ENCODE peak calls at places on chromosomes 16 and 17, in six cellular contexts. O is IMR-90, T is transverse colon, E is K562, S is adrenal gland, D is HepG2. F is an unnamed sample. For H3K4me1 and H3K27me3, the result is how much of the 10 kb centered on the place peaks cover.

GRCh38 chr17:78390241-78391050 is 12.0 kb downstream of the PGS1 start:
- DNase-seq in O (peak), S (no peak), T (no peak), E (no peak), D (no peak), F (peak)

GRCh38 chr16:23134274-23134673 is 15.0 kb downstream of the USP31 start:
- DNase-seq in T (peak), D (peak), O (no peak), S (peak), E (no peak), F (peak)

GRCh38 chr17:50638851-50639767 is 4.4 kb downstream of the ABCC3 start:
- DNase-seq in S (peak), E (no peak), D (peak), T (peak), O (peak), F (peak)

GRCh38 chr17:82909322-82909904 is 69.6 kb upstream of the ZNF750 start:
- DNase-seq in E (no peak), D (no peak), T (peak), O (no peak), S (no peak), F (no peak)

GRCh38 chr16:82990155-82990554 is 363.4 kb downstream of the CDH13 start:
- DNase-seq in D (no peak), O (peak), T (no peak), E (no peak), S (no peak), F (no peak)

GRCh38 chr17:80307994-80308671 is 47.5 kb downstream of the RNF213 start:
- DNase-seq in S (no peak), D (no peak), E (no peak), O (no peak), T (no peak), F (no peak)

GRCh38 chr17:82382933-82383255 is 11.3 kb downstream of the UTS2R start:
- DNase-seq in E (no peak), O (no peak), D (no peak), T (no peak), S (no peak), F (no peak)

GRCh38 chr17:1496814-1497325 is 4.4 kb upstream of the MYO1C start:
- DNase-seq in T (no peak), E (no peak), D (no peak), O (no peak), S (no peak), F (no peak)

GRCh38 chr16:84058664-84059063 is 16.1 kb upstream of the SLC38A8 start:
- DNase-seq in S (peak), D (no peak), E (no peak), T (no peak), O (no peak), F (no peak)

GRCh38 chr17:73393962-73394361 is 82.2 kb upstream of the CDC42EP4 start:
- DNase-seq in T (no peak), D (peak), S (no peak), E (peak), O (peak), F (no peak)

DNA sequence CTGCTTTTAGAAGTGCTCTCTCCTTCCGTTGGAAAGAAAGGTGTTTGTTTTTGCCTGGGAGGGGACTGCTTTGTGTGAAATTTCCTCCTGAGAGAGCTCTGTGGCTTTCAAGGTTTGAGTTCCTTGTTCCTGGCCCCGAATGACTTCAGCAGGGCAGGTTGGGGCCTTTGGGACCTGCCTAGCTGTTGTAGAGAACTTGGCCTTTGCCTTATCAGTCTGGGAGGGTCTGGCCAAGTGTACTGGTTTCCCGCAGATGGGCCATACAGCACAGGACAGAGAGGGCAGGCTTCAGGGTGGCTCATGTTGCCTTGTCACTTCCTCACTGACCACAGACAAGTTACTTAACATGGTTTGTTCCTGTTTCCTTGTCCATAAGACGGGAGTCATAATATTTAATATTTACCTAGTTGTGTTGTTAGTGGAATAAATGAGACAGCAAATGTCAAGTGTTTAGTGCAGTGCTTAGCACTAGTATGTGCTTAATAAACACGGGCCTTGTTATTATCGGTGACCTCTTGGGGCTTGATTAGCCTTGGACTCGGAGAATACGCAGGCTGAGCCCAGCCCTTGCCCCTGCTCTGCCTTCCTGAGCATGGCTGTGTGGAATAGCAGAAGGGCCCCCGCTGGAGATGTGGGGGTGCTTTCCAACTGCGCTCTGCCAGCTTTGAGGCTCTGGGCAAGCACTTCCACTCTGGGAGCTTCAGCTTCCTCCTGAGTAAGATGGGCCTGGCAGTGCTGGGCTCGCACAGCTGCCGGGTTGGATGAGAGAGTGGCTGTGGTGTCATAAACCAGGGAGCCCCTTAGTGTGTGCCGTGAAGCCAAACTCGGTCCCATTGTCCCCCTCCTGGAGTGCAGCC is 6.6 kb downstream of the PRSS8 start:
- DNase-seq in O (no peak), E (peak), T (peak), S (peak), D (no peak), F (no peak)
- TF ChIP-seq POLR2A in O (no peak), E (no peak), T (peak), S (peak), D (no peak), F (no peak)

DNA sequence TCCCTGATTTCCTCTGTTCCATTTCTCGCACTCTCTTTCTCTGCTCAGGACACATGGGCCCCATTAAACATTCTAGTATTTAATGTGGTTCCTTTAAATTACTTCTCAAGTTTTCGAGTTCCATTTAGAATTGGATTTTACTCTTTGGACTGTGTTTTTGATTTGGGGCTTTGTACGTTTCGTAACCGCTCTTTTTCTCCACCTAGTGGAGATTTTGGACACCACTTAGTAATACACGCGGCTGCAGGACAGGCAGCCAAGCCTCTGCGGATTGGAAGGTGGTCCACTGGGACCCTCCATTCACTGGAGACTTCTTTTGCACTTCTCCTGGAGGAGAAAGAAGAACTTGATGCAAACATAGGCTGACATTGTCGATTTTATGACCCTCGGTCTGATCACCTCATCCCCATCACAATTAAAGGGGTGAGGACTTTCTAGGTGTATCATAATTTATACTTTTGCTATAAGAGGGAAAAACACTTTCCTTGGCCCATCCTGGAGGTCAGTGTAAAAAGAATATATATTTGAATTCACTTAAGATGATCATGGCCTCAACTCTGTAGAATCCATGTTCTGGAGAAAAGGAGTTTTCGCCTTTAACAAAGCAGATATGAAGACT is 85.8 kb downstream of the NOG start:
- DNase-seq in E (peak), S (no peak), T (no peak), D (peak), O (peak), F (no peak)
- H3K4me1 ChIP-seq in E (under half), S (under half), T (under half), D (under half), O (under half), F (under half)

GRCh38 chr17:21475555-21475954 is 99.4 kb downstream of the KCNJ12 start:
- DNase-seq in O (no peak), S (no peak), E (no peak), D (no peak), T (no peak), F (no peak)
- H3K27me3 ChIP-seq in O (under half), S (under half), E (under half), D (under half), T (under half), F (under half)

GRCh38 chr17:27533068-27533397 is 76.8 kb downstream of the KSR1 start:
- DNase-seq in S (no peak), D (no peak), E (no peak), O (no peak), T (no peak), F (no peak)

GRCh38 chr17:27530791-27531391 is 74.6 kb downstream of the KSR1 start:
- DNase-seq in D (peak), S (peak), T (no peak), E (no peak), O (peak), F (no peak)

GRCh38 chr17:27531469-27531948 is 75.3 kb downstream of the KSR1 start:
- DNase-seq in D (no peak), S (no peak), T (no peak), O (no peak), E (no peak), F (no peak)

GRCh38 chr17:27533874-27534815 is 77.9 kb downstream of the KSR1 start:
- DNase-seq in E (no peak), S (no peak), T (peak), D (no peak), O (peak), F (no peak)

GRCh38 chr17:27532269-27533067 is 76.2 kb downstream of the KSR1 start:
- DNase-seq in S (peak), T (peak), D (peak), E (no peak), O (peak), F (no peak)
- TF ChIP-seq POLR2A in S (no peak), T (peak), D (no peak), E (no peak), O (peak), F (no peak)

DNA sequence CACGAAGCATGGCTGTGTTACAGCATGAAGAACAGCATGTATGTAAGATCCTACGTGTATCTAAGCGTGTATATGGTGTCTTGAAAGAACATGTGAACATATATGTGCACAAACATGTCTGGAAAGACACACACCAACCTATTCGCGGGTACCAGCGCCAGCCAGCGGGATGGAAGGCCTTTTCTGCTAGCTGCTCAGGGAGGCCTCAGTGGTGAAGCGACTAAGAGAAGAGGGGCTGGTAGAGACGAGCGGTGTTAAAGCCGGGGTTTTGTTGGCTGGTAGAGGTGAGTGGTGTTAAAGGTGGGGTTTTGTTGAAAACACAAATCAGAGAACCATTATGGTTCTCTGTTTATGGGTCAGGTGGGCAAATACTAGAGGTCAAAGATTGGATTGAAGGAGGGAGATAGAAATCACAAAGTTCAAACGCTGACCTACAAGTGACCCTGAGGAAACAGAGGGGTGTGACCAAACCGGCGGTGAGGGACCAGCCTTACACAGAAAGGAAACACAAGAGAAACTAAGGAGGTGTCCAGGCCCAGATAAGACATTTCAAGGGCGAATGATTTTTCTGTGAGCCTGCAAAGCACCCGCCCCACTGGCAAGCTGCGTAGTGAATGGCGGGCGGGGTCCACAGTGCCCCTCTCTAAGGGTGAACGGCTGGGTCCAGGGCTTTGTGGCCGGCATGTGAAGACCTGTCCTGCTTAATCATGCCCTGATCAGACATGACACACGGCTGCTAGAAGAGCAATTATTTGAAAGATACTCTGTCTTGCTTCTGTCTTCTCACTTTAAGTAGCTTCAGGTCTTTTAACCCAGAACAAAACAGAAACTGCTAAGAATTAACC is 8.1 kb downstream of the ZCCHC14 start:
- DNase-seq in T (no peak), S (no peak), O (no peak), E (no peak), D (peak), F (no peak)
- H3K4me1 ChIP-seq in T (half or more), S (half or more), O (under half), E (under half), D (half or more), F (under half)

GRCh38 chr16:996672-997071 is 15.1 kb downstream of the SOX8 start:
- DNase-seq in E (no peak), D (no peak), O (no peak), S (no peak), T (no peak), F (no peak)
- H3K27me3 ChIP-seq in E (half or more), D (under half), O (under half), S (under half), T (under half), F (under half)

GRCh38 chr17:29615492-29616299 is 7.0 kb downstream of the CORO6 start:
- DNase-seq in E (peak), T (peak), S (peak), O (peak), D (peak), F (peak)
- TF ChIP-seq POLR2A in E (peak), T (peak), S (peak), O (no peak), D (no peak), F (peak)